ENCODE peak calls at places on chromosomes 3 and 15, in five cellular contexts. One of them, this sample, is unnamed.

GRCh38 chr3:108489776-108490175 is 20.6 kb downstream of the MYH15 start:
- DNase-seq in GM12878: peak; percentile 31
- DNase-seq in IMR-90: peak; percentile 51
- DNase-seq in A549: peak; percentile 28
- DNase-seq in K562: peak; percentile 36
- DNase-seq in this sample: peak; percentile 45

GRCh38 chr3:54427951-54428871 is 305.9 kb downstream of the CACNA2D3 start:
- DNase-seq in GM12878: peak; percentile 7
- DNase-seq in A549: peak; percentile 17
- DNase-seq in IMR-90: peak; percentile 76
- DNase-seq in K562: peak; percentile 27
- DNase-seq in this sample: peak; percentile 53

GRCh38 chr15:78162038-78162437 is 12.9 kb downstream of the IDH3A start:
- DNase-seq in IMR-90: no peak
- DNase-seq in K562: no peak
- DNase-seq in A549: no peak
- DNase-seq in GM12878: no peak
- DNase-seq in this sample: no peak

GRCh38 chr3:192409203-192409837 is 318.0 kb downstream of the FGF12 start:
- DNase-seq in A549: peak; percentile 40
- DNase-seq in K562: no peak
- DNase-seq in IMR-90: no peak
- DNase-seq in GM12878: no peak
- DNase-seq in this sample: peak; percentile 26

GRCh38 chr3:31937225-31937624 is 43.8 kb downstream of the OSBPL10 start:
- DNase-seq in GM12878: no peak
- DNase-seq in IMR-90: no peak
- DNase-seq in K562: no peak
- DNase-seq in A549: no peak
- DNase-seq in this sample: no peak

GRCh38 chr15:27057904-27058645 is 87.1 kb downstream of the GABRG3 start:
- DNase-seq in A549: no peak
- DNase-seq in GM12878: no peak
- DNase-seq in K562: no peak
- DNase-seq in IMR-90: no peak
- DNase-seq in this sample: no peak

GRCh38 chr3:52044869-52045616 is 11.3 kb downstream of the DUSP7 start:
- DNase-seq in K562: peak; percentile 28
- DNase-seq in A549: no peak
- DNase-seq in IMR-90: no peak
- DNase-seq in GM12878: no peak
- DNase-seq in this sample: peak; percentile 58

GRCh38 chr3:149527531-149528343 is 53.2 kb downstream of the TM4SF4 start:
- DNase-seq in GM12878: no peak
- DNase-seq in A549: peak; percentile 39
- DNase-seq in K562: no peak
- DNase-seq in IMR-90: peak; percentile 39
- DNase-seq in this sample: no peak

GRCh38 chr3:179729086-179729485 is 76.2 kb downstream of the USP13 start:
- DNase-seq in IMR-90: no peak
- DNase-seq in A549: no peak
- DNase-seq in GM12878: no peak
- DNase-seq in K562: no peak
- DNase-seq in this sample: no peak

GRCh38 chr3:136750922-136751258 is 1.3 kb downstream of the STAG1 start:
- DNase-seq in A549: no peak
- DNase-seq in K562: no peak
- DNase-seq in GM12878: no peak
- DNase-seq in IMR-90: peak; percentile 83
- DNase-seq in this sample: no peak

GRCh38 chr3:48367201-48367600 is 4.8 kb upstream of the FBXW12 start:
- DNase-seq in IMR-90: no peak
- DNase-seq in K562: no peak
- DNase-seq in GM12878: no peak
- DNase-seq in A549: no peak
- DNase-seq in this sample: peak; percentile 69

GRCh38 chr3:146542968-146543367 is 1.4 kb downstream of the PLSCR1 start:
- DNase-seq in A549: no peak
- DNase-seq in K562: no peak
- DNase-seq in GM12878: no peak
- DNase-seq in IMR-90: no peak
- DNase-seq in this sample: no peak

GRCh38 chr3:124786491-124787241 is 56.4 kb downstream of the UMPS start:
- DNase-seq in GM12878: no peak
- DNase-seq in IMR-90: peak; percentile 60
- DNase-seq in A549: no peak
- DNase-seq in K562: no peak
- DNase-seq in this sample: no peak

GRCh38 chr15:75723847-75724660 is 11.4 kb upstream of the CSPG4 start:
- DNase-seq in A549: peak; percentile 97
- DNase-seq in IMR-90: peak; percentile 96
- DNase-seq in GM12878: no peak
- DNase-seq in K562: peak; percentile 83
- DNase-seq in this sample: peak; percentile 72

GRCh38 chr3:183306798-183307671 is 54.0 kb downstream of the B3GNT5 start:
- DNase-seq in K562: peak; percentile 53
- DNase-seq in A549: no peak
- DNase-seq in GM12878: peak; percentile 21
- DNase-seq in IMR-90: peak; percentile 62
- DNase-seq in this sample: no peak

DNA sequence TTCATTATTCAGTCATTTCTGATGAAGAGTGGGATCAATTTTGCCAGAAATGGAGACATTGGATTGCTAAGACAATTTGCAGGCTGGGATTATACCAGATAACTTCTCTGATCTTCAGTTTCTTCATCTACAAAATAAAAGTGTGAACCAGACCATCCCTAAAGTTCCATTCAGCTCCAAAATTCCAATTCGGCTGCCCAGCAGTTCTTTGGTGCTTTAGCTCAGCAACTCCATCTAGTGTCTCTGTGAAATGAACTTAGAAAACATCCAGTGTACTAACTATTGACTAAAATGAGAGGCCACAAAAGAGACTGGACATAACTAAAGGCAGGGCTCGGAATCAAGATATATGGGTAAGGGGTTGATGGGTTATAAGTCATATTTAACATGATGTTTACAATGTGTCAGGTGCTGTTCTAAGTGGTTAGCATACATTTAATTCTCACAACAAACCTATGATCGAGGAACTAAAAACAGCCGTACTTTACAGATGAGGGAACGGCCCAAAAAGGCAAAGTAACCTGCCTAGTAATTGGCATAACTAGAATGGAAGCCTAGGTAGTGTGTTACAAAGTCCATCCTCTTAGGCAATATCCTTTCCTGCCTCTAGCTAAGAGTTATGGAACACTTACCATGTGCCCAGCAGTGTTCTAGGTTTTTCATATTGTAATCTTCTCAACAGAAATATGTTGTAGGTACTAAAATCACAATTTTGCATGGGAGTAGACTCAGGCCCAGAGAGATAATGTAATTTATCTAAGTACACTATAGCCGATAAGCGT is 17.0 kb downstream of the THAP10 start:
- DNase-seq in GM12878: no peak
- DNase-seq in IMR-90: peak; percentile 58
- DNase-seq in K562: no peak
- DNase-seq in A549: no peak
- DNase-seq in this sample: peak; percentile 45
- TF ChIP-seq RCOR1 in GM12878: no peak
- TF ChIP-seq RCOR1 in IMR-90: no peak
- TF ChIP-seq RCOR1 in K562: no peak
- TF ChIP-seq RCOR1 in A549: no peak
- TF ChIP-seq RCOR1 in this sample: no peak

GRCh38 chr3:141457624-141458236 is 29.1 kb upstream of the RASA2 start:
- DNase-seq in A549: no peak
- DNase-seq in K562: no peak
- DNase-seq in GM12878: no peak
- DNase-seq in IMR-90: peak; percentile 55
- DNase-seq in this sample: no peak

GRCh38 chr3:141455603-141456327 is 31.1 kb upstream of the RASA2 start:
- DNase-seq in GM12878: no peak
- DNase-seq in K562: no peak
- DNase-seq in IMR-90: no peak
- DNase-seq in A549: no peak
- DNase-seq in this sample: no peak

GRCh38 chr3:141454906-141455602 is 31.8 kb upstream of the RASA2 start:
- DNase-seq in A549: peak; percentile 95
- DNase-seq in IMR-90: peak; percentile 88
- DNase-seq in K562: peak; percentile 72
- DNase-seq in GM12878: peak; percentile 53
- DNase-seq in this sample: peak; percentile 75

GRCh38 chr3:141454055-141454454 is 32.8 kb upstream of the RASA2 start:
- DNase-seq in K562: no peak
- DNase-seq in IMR-90: no peak
- DNase-seq in A549: no peak
- DNase-seq in GM12878: no peak
- DNase-seq in this sample: no peak

GRCh38 chr3:141456328-141456689 is 30.5 kb upstream of the RASA2 start:
- DNase-seq in GM12878: no peak
- DNase-seq in K562: no peak
- DNase-seq in IMR-90: peak; percentile 84
- DNase-seq in A549: no peak
- DNase-seq in this sample: no peak
- TF ChIP-seq RCOR1 in GM12878: no peak
- TF ChIP-seq RCOR1 in K562: no peak
- TF ChIP-seq RCOR1 in IMR-90: no peak
- TF ChIP-seq RCOR1 in A549: no peak
- TF ChIP-seq RCOR1 in this sample: no peak

GRCh38 chr3:64686446-64686908 is 1.3 kb downstream of the ADAMTS9 start:
- DNase-seq in K562: no peak
- DNase-seq in GM12878: no peak
- DNase-seq in IMR-90: peak; percentile 52
- DNase-seq in A549: peak; percentile 14
- DNase-seq in this sample: peak; percentile 27

GRCh38 chr3:64687381-64687780 is 419 bp downstream of the ADAMTS9 start:
- DNase-seq in A549: no peak
- DNase-seq in GM12878: no peak
- DNase-seq in IMR-90: no peak
- DNase-seq in K562: no peak
- DNase-seq in this sample: peak; percentile 79

GRCh38 chr3:64685800-64686445 is 1.9 kb downstream of the ADAMTS9 start:
- DNase-seq in K562: peak; percentile 28
- DNase-seq in IMR-90: peak; percentile 88
- DNase-seq in GM12878: no peak
- DNase-seq in A549: peak; percentile 22
- DNase-seq in this sample: peak; percentile 84

GRCh38 chr3:64685331-64685799 is 2.4 kb downstream of the ADAMTS9 start:
- DNase-seq in IMR-90: peak; percentile 65
- DNase-seq in A549: no peak
- DNase-seq in GM12878: no peak
- DNase-seq in K562: no peak
- DNase-seq in this sample: peak; percentile 36

GRCh38 chr3:64687781-64688515 is at the start of gene ADAMTS9:
- DNase-seq in GM12878: no peak
- DNase-seq in IMR-90: peak; percentile 60
- DNase-seq in K562: peak; percentile 5
- DNase-seq in A549: peak; percentile 15
- DNase-seq in this sample: peak; percentile 90
- TF ChIP-seq RCOR1 in GM12878: no peak
- TF ChIP-seq RCOR1 in IMR-90: no peak
- TF ChIP-seq RCOR1 in K562: no peak
- TF ChIP-seq RCOR1 in A549: no peak
- TF ChIP-seq RCOR1 in this sample: no peak

GRCh38 chr3:155334215-155334896 is 40.9 kb upstream of the STRIT1 start:
- DNase-seq in IMR-90: no peak
- DNase-seq in K562: no peak
- DNase-seq in GM12878: no peak
- DNase-seq in A549: no peak
- DNase-seq in this sample: peak; percentile 20

GRCh38 chr3:155335955-155336354 is 42.5 kb upstream of the STRIT1 start:
- DNase-seq in GM12878: peak; percentile 49
- DNase-seq in A549: no peak
- DNase-seq in K562: no peak
- DNase-seq in IMR-90: no peak
- DNase-seq in this sample: no peak

GRCh38 chr3:155339052-155339451 is 45.6 kb upstream of the STRIT1 start:
- DNase-seq in K562: no peak
- DNase-seq in A549: no peak
- DNase-seq in IMR-90: no peak
- DNase-seq in GM12878: no peak
- DNase-seq in this sample: no peak

GRCh38 chr3:155332668-155333160 is 39.2 kb upstream of the STRIT1 start:
- DNase-seq in K562: no peak
- DNase-seq in A549: no peak
- DNase-seq in IMR-90: peak; percentile 15
- DNase-seq in GM12878: no peak
- DNase-seq in this sample: no peak

DNA sequence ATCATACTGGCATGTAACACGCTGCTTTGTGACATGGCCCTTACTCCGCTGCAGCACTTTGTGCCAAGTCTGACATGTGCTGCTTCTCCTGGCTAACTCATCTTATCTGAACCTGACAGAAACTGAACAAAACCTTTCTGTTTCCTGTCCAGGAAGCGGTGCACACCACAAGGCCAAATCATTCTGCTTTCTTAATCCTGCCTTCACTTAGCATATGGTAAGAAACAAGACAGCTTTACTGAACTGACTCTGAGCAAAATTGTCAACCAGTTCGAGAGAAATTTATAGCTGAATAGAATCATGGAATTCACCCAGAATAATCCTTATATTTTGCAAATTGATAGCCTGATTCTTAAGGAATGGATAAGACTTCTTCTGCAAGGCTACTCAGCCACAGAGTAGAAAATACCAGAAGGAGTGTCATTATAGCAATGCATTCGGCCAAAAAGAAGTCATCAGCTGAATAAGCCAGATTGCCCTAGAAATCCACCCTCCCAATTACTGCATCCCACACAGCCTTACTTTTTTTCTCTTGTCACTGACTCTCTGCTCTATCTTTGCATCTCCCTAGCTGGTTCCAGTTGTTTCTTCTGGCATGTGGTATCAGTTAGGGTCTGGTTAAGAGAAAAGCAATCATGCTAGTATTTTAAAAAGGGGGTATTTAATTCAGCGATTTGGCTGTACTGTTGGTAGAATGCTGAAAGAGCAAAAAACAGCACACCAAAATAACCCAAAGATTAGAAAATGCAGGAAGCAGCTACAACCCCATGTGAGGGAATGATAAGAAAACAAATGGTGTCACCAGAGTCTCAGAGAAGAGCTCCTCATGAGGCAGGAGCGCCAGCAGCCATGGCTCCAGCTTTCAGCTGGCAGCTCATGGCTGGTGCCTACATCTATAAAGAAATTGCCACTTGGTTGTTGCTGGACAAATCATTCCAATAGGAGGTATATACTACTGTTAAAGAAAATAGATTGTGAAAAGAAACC is 41.7 kb upstream of the STRIT1 start:
- DNase-seq in K562: peak; percentile 55
- DNase-seq in A549: no peak
- DNase-seq in GM12878: peak; percentile 56
- DNase-seq in IMR-90: no peak
- DNase-seq in this sample: peak; percentile 19
- TF ChIP-seq RCOR1 in K562: peak; percentile 80
- TF ChIP-seq RCOR1 in A549: no peak
- TF ChIP-seq RCOR1 in GM12878: no peak
- TF ChIP-seq RCOR1 in IMR-90: no peak
- TF ChIP-seq RCOR1 in this sample: peak; percentile 10

GRCh38 chr3:189446959-189447560 is 184.1 kb upstream of the TP63 start:
- DNase-seq in K562: no peak
- DNase-seq in IMR-90: no peak
- DNase-seq in A549: no peak
- DNase-seq in GM12878: no peak
- DNase-seq in this sample: no peak
- TF ChIP-seq RCOR1 in K562: no peak
- TF ChIP-seq RCOR1 in IMR-90: no peak
- TF ChIP-seq RCOR1 in A549: no peak
- TF ChIP-seq RCOR1 in GM12878: no peak
- TF ChIP-seq RCOR1 in this sample: no peak

GRCh38 chr15:35885870-35886269 is 339.9 kb upstream of the DPH6 start:
- DNase-seq in GM12878: no peak
- DNase-seq in K562: no peak
- DNase-seq in IMR-90: no peak
- DNase-seq in A549: no peak
- DNase-seq in this sample: no peak
- TF ChIP-seq RCOR1 in GM12878: no peak
- TF ChIP-seq RCOR1 in K562: no peak
- TF ChIP-seq RCOR1 in IMR-90: no peak
- TF ChIP-seq RCOR1 in A549: no peak
- TF ChIP-seq RCOR1 in this sample: no peak